ENCODE peak calls at places on chromosomes 4 and X, in seven cellular contexts. U is trophoblast cell, D is IMR-90, N is H9, L is neuronal stem cell, O is mesenchymal stem cell, P is H1. I is an unnamed sample.

GRCh38 chr4:89640620-89641366 is 196.2 kb downstream of the SNCA start:
- DNase-seq in N (peak; percentile 95), P (peak; percentile 80), L (peak; percentile 79), D (peak; percentile 49), O (peak; percentile 74), U (peak; percentile 51), I (peak; percentile 95)

GRCh38 chr4:17232575-17233253 is 279.2 kb downstream of the QDPR start:
- DNase-seq in N (no peak), D (peak; percentile 84), O (peak; percentile 74), P (no peak), U (no peak), L (no peak), I (no peak)

GRCh38 chr4:168076989-168077725 is 15.2 kb upstream of the ANXA10 start:
- DNase-seq in L (peak; percentile 68), P (peak; percentile 84), N (peak; percentile 42), U (peak; percentile 87), D (peak; percentile 71), O (peak; percentile 52), I (peak; percentile 65)

GRCh38 chrX:48487362-48487785 is 11.4 kb downstream of the FTSJ1 start:
- DNase-seq in D (peak; percentile 89), L (no peak), N (no peak), P (no peak), U (peak; percentile 68), O (peak; percentile 99), I (no peak)

GRCh38 chr4:57109530-57109846 is 697 bp downstream of the IGFBP7 start:
- DNase-seq in O (peak; percentile 40), U (no peak), D (no peak), P (no peak), N (no peak), L (no peak), I (no peak)

GRCh38 chrX:46588263-46588662 is 14.7 kb downstream of the CHST7 start:
- DNase-seq in D (peak; percentile 68), U (peak; percentile 37), N (peak; percentile 61), L (no peak), P (peak; percentile 47), O (peak; percentile 29), I (peak; percentile 52)

GRCh38 chr4:8837181-8837811 is 34.3 kb downstream of the HMX1 start:
- DNase-seq in N (peak; percentile 34), D (no peak), U (no peak), L (peak; percentile 83), P (peak; percentile 48), O (no peak), I (peak; percentile 59)

GRCh38 chr4:123708902-123709301 is 312.3 kb downstream of the SPRY1 start:
- DNase-seq in P (no peak), N (no peak), O (no peak), L (no peak), U (no peak), D (no peak), I (no peak)

GRCh38 chrX:42577936-42578335 is 200.0 kb downstream of the PPP1R2C start:
- DNase-seq in U (no peak), N (no peak), P (no peak), O (no peak), D (no peak), L (no peak), I (no peak)

GRCh38 chrX:74490249-74490648 is 69.0 kb downstream of the SLC16A2 start:
- DNase-seq in N (no peak), D (no peak), O (no peak), U (no peak), P (no peak), L (no peak), I (no peak)

DNA sequence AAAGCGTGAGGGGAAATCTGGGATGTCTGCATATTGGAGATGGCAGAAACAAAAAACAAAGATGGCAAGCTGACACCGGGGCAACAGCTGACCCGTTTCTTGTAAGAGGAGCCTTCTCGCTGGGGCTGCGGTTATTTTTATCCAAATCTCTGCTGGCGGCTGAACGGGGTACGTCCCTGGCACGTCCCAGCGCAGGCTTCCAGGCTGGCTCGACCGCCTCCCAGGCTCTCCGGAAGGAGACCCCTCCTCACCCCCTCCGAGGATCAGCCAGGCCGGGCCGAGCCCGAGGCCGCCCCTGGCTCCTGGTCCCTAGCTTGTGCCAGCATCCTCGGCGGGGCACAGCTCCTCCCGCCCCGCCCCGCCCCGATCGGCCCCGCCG is 380 bp downstream of the SGCB start:
- DNase-seq in P (peak; percentile 76), N (peak; percentile 64), O (peak; percentile 48), L (no peak), D (peak; percentile 33), U (no peak), I (peak; percentile 51)
- H3K4ac ChIP-seq in P (no peak overlapping the region), N (no peak overlapping the region), O (peak overlapping the region; percentile 95), L (no peak overlapping the region), D (peak overlapping the region; percentile 72), U (no peak overlapping the region), I (peak overlapping the region; percentile 78)

GRCh38 chr4:158129649-158130048 is 43.2 kb downstream of the GASK1B start:
- DNase-seq in L (no peak), D (no peak), N (no peak), U (no peak), O (no peak), P (no peak), I (no peak)
- H3K4ac ChIP-seq in L (no peak overlapping the region), D (no peak overlapping the region), N (no peak overlapping the region), U (no peak overlapping the region), O (no peak overlapping the region), P (no peak overlapping the region), I (no peak overlapping the region)

GRCh38 chr4:101239685-101240084 is 107.6 kb downstream of the PPP3CA start:
- DNase-seq in O (no peak), D (peak; percentile 26), N (no peak), L (no peak), U (no peak), P (no peak), I (no peak)

GRCh38 chr4:101242441-101242840 is 104.9 kb downstream of the PPP3CA start:
- DNase-seq in D (no peak), N (no peak), P (no peak), O (no peak), L (no peak), U (peak; percentile 39), I (no peak)

GRCh38 chr4:101238706-101239105 is 108.6 kb downstream of the PPP3CA start:
- DNase-seq in N (no peak), O (peak; percentile 61), U (no peak), D (peak; percentile 54), L (no peak), P (no peak), I (no peak)

GRCh38 chr4:101244349-101244748 is 103.0 kb downstream of the PPP3CA start:
- DNase-seq in U (no peak), L (no peak), P (no peak), O (no peak), N (no peak), D (no peak), I (peak; percentile 64)
- H3K4ac ChIP-seq in U (no peak overlapping the region), L (no peak overlapping the region), P (no peak overlapping the region), O (no peak overlapping the region), N (no peak overlapping the region), D (no peak overlapping the region), I (no peak overlapping the region)

GRCh38 chrX:15931362-15931761 is 76.7 kb upstream of the AP1S2 start:
- DNase-seq in U (no peak), N (no peak), L (no peak), P (no peak), D (no peak), O (no peak), I (no peak)
- H3K4ac ChIP-seq in U (no peak overlapping the region), N (no peak overlapping the region), L (no peak overlapping the region), P (no peak overlapping the region), D (no peak overlapping the region), O (no peak overlapping the region), I (peak overlapping the region; percentile 31)

GRCh38 chr4:83413676-83414075 is 41.9 kb downstream of the HELQ start:
- DNase-seq in N (no peak), O (no peak), D (peak; percentile 21), L (no peak), P (no peak), U (peak; percentile 6), I (no peak)

GRCh38 chr4:83417566-83417965 is 38.1 kb downstream of the HELQ start:
- DNase-seq in L (no peak), N (no peak), U (peak; percentile 72), D (no peak), P (no peak), O (no peak), I (no peak)
- H3K4ac ChIP-seq in L (no peak overlapping the region), N (no peak overlapping the region), U (no peak overlapping the region), D (no peak overlapping the region), P (no peak overlapping the region), O (no peak overlapping the region), I (no peak overlapping the region)

DNA sequence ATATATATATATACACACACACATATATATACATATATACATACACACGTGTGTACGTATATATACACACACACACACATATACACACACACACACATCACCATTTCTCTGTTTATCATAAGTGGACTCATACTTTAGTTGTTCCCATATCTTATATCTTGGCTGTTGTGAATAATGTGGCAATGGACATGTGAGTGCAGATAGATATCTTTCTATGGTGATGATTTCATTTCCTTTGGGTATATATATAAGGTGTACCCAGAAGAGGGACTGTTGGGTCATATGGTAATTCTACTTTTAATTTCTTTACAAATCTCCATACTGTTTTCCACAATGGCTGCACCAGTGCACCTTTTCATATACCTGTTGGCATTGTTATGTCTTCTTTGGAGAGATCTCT is 105.9 kb downstream of the LARP1B start:
- DNase-seq in N (no peak), P (no peak), L (no peak), D (no peak), O (no peak), U (no peak), I (no peak)
- H3K4ac ChIP-seq in N (no peak overlapping the region), P (no peak overlapping the region), L (no peak overlapping the region), D (no peak overlapping the region), O (no peak overlapping the region), U (no peak overlapping the region), I (no peak overlapping the region)

GRCh38 chr4:110092646-110093045 is 105.8 kb downstream of the ELOVL6 start:
- DNase-seq in D (peak; percentile 38), P (no peak), N (no peak), L (no peak), U (peak; percentile 65), O (no peak), I (no peak)
- H3K4ac ChIP-seq in D (no peak overlapping the region), P (no peak overlapping the region), N (no peak overlapping the region), L (no peak overlapping the region), U (no peak overlapping the region), O (no peak overlapping the region), I (no peak overlapping the region)

GRCh38 chr4:48979897-48980579 is 6.0 kb upstream of the CWH43 start:
- DNase-seq in P (no peak), D (no peak), O (no peak), N (no peak), L (no peak), U (no peak), I (no peak)
- H3K4ac ChIP-seq in P (no peak overlapping the region), D (no peak overlapping the region), O (no peak overlapping the region), N (no peak overlapping the region), L (no peak overlapping the region), U (no peak overlapping the region), I (no peak overlapping the region)